ENCODE peak calls at places on chromosomes 12 and 14, in six cellular contexts. G is SJSA1; H is CD8-positive, alpha-beta T cell; S is tibial nerve; N is neuronal stem cell; U is effector memory CD4-positive, alpha-beta T cell. M is an unnamed sample.

GRCh38 chr14:29810657-29811056 is 117.0 kb downstream of the PRKD1 start:
- DNase-seq in G (no peak), H (no peak), S (no peak), N (no peak), U (no peak), M (no peak)

GRCh38 chr12:82870825-82871377 is 184.2 kb downstream of the TMTC2 start:
- DNase-seq in G (no peak), H (no peak), S (no peak), N (no peak), U (no peak), M (no peak)

GRCh38 chr12:69553626-69554248 is 31.5 kb upstream of the CCT2 start:
- DNase-seq in G (peak), H (no peak), S (no peak), N (no peak), U (no peak), M (no peak)

GRCh38 chr14:21768116-21768874 is 94.7 kb upstream of the OR4E1 start:
- DNase-seq in G (no peak), H (peak), S (no peak), N (peak), U (no peak), M (no peak)

GRCh38 chr14:105139212-105139825 is 29.3 kb downstream of the JAG2 start:
- DNase-seq in G (no peak), H (no peak), S (no peak), N (no peak), U (no peak), M (no peak)

GRCh38 chr14:36524874-36525745 is 5.1 kb upstream of the NKX2-1 start:
- DNase-seq in G (no peak), H (no peak), S (no peak), N (peak), U (no peak), M (no peak)

GRCh38 chr14:65824285-65824977 is 411.9 kb downstream of the FUT8 start:
- DNase-seq in G (peak), H (peak), S (no peak), N (peak), U (peak), M (no peak)

GRCh38 chr12:81095470-81096232 is 17.8 kb downstream of the ACSS3 start:
- DNase-seq in G (no peak), H (no peak), S (no peak), N (no peak), U (no peak), M (no peak)

GRCh38 chr12:121810833-121811433 is 7.1 kb downstream of the SETD1B start:
- DNase-seq in G (no peak), H (no peak), S (no peak), N (no peak), U (no peak), M (no peak)

GRCh38 chr12:47813491-47814196 is 6.1 kb downstream of the HDAC7 start:
- DNase-seq in G (peak), H (no peak), S (no peak), N (peak), U (no peak), M (no peak)

DNA sequence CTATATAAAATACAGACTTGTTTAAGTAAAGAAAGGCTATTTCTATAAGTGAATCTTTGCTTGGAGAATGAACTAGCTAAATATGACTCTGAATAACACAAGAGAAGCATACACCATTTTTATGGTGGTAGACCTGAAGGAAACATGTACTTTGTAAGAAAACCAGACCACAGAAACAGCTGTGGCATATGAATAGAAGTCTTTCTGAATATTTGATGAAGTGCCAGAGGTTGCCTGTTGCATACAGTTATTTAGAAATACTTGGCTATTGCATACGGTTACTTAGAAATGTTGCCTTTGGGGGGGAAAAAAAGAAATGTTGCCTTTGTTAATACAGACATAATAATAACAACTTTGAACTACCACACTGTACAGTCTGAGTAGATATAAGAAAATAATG is 16.8 kb upstream of the LEMD3 start:
- DNase-seq in G (no peak), H (no peak), S (no peak), N (no peak), U (no peak), M (no peak)
- H3K27ac ChIP-seq in G (no peak), H (no peak), S (no peak), N (no peak), U (no peak), M (no peak)

GRCh38 chr14:103099081-103099732 is 4.7 kb downstream of the EXOC3L4 start:
- DNase-seq in G (no peak), H (no peak), S (no peak), N (no peak), U (no peak), M (no peak)

GRCh38 chr14:103100281-103101121 is 6.0 kb downstream of the EXOC3L4 start:
- DNase-seq in G (no peak), H (no peak), S (no peak), N (no peak), U (no peak), M (no peak)

GRCh38 chr14:103101257-103101963 is 6.9 kb downstream of the EXOC3L4 start:
- DNase-seq in G (no peak), H (no peak), S (no peak), N (no peak), U (no peak), M (no peak)

GRCh38 chr14:103097994-103098957 is 3.8 kb downstream of the EXOC3L4 start:
- DNase-seq in G (no peak), H (no peak), S (no peak), N (no peak), U (no peak), M (no peak)

DNA sequence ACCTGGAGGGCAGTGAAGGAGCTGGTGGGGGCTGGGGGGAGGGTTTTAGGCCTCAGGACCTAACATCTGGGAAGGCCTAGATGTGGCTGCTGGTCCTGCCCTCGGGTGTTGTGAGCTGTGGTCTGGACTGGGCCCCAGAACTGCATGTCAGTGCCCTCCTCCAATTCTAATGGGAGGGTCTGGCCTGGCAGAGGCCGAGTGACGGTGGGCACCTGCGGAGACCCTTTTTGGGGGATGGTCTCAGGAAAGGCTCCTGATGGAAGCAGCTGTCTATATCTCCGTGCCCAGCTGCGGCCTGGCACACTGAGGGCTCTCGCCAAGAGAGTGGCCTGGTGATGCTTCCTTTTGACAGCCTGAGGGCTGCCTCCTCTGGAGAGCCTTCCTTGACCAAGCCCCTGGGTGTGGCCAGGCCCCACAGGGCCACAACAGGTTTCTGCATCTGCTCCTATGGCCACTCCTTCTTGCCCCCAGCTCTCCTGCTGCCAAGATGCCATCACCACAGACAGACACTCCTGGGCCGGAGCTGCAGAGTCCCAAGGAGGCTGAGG is 5.3 kb downstream of the EXOC3L4 start:
- DNase-seq in G (no peak), H (no peak), S (no peak), N (no peak), U (no peak), M (no peak)
- H3K27ac ChIP-seq in G (no peak), H (no peak), S (no peak), N (no peak), U (no peak), M (no peak)

GRCh38 chr14:99758915-99759545 is 34.2 kb upstream of the EML1 start:
- DNase-seq in G (no peak), H (no peak), S (no peak), N (no peak), U (no peak), M (no peak)
- H3K27ac ChIP-seq in G (peak), H (no peak), S (no peak), N (no peak), U (no peak), M (no peak)

GRCh38 chr12:72742560-72742959 is 470.4 kb downstream of the TRHDE start:
- DNase-seq in G (no peak), H (no peak), S (no peak), N (no peak), U (no peak), M (no peak)

DNA sequence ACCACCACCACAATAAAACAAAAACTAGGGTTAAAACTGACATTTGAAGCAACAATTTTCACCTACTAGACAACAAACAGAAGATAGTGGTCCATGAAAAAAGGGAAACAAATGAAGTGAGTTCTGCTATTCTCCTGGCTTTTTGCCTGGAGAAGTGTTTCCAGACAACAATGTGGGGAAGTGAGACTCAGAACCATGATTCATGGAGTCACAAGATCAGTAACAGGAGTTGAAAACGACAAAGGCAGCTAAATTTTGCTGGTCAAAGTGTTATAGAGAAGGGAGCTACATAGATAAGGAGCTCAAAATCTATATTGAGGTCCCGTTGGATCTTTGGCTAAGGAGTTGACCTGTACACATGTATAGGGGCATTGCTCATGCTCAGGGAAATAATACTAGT is 475.3 kb downstream of the TRHDE start:
- DNase-seq in G (no peak), H (no peak), S (no peak), N (no peak), U (no peak), M (no peak)
- H3K27ac ChIP-seq in G (no peak), H (no peak), S (peak), N (no peak), U (no peak), M (peak)

M was measured in esophagus squamous epithelium.